ENCODE peak calls at places on chromosomes 6 and 20, in six cellular contexts. O is lower lobe of right lung, M is dorsolateral prefrontal cortex, B is A549, S is fibroblast of lung, V is body of pancreas. W is an unnamed sample.
A peak's percentile ranks its signal among the peaks of the same experiment; 100 is the strongest.

GRCh38 chr6:71080793-71081192 is 123.9 kb upstream of the B3GAT2 start:
- DNase-seq in O (no peak), M (no peak), B (no peak), S (peak; percentile 57), V (no peak), W (no peak)

GRCh38 chr20:1822564-1823420 is 72.4 kb upstream of the SIRPA start:
- DNase-seq in O (no peak), M (no peak), B (no peak), S (peak; percentile 68), V (no peak), W (no peak)

GRCh38 chr6:44002071-44002590 is 125.1 kb downstream of the MRPL14 start:
- DNase-seq in O (peak; percentile 57), M (no peak), B (no peak), S (no peak), V (peak; percentile 75), W (no peak)

GRCh38 chr6:129671442-129672344 is 38.3 kb downstream of the ARHGAP18 start:
- DNase-seq in O (peak; percentile 80), M (no peak), B (no peak), S (no peak), V (no peak), W (peak; percentile 10)

GRCh38 chr6:137767465-137767864 is 99.6 kb upstream of the TNFAIP3 start:
- DNase-seq in O (no peak), M (no peak), B (no peak), S (no peak), V (no peak), W (no peak)

GRCh38 chr6:90468080-90468479 is 118.8 kb downstream of the MAP3K7 start:
- DNase-seq in O (no peak), M (no peak), B (no peak), S (peak; percentile 83), V (no peak), W (no peak)

GRCh38 chr20:40945754-40946451 is 82.7 kb upstream of the TOP1 start:
- DNase-seq in O (no peak), M (peak; percentile 28), B (peak; percentile 40), S (peak; percentile 52), V (peak; percentile 32), W (no peak)

GRCh38 chr20:6919792-6920468 is 152.4 kb downstream of the BMP2 start:
- DNase-seq in O (no peak), M (no peak), B (no peak), S (no peak), V (no peak), W (no peak)

GRCh38 chr6:136791296-136792065 is 796 bp downstream of the MAP3K5 start:
- DNase-seq in O (peak; percentile 84), M (peak; percentile 61), B (peak; percentile 7), S (peak; percentile 59), V (peak; percentile 85), W (peak; percentile 43)

GRCh38 chr20:61023612-61024011 is 228.4 kb upstream of the CDH4 start:
- DNase-seq in O (no peak), M (no peak), B (no peak), S (no peak), V (no peak), W (no peak)

GRCh38 chr6:14085176-14085787 is 32.3 kb upstream of the CD83 start:
- DNase-seq in O (no peak), M (no peak), B (no peak), S (no peak), V (no peak), W (no peak)

GRCh38 chr6:22668307-22668706 is 98.9 kb downstream of the HDGFL1 start:
- DNase-seq in O (no peak), M (no peak), B (no peak), S (peak; percentile 86), V (no peak), W (no peak)

GRCh38 chr20:37364013-37364926 is 18.3 kb downstream of the SRC start:
- DNase-seq in O (peak; percentile 37), M (no peak), B (no peak), S (no peak), V (no peak), W (no peak)

GRCh38 chr20:6886065-6886729 is 118.7 kb downstream of the BMP2 start:
- DNase-seq in O (no peak), M (no peak), B (no peak), S (no peak), V (no peak), W (no peak)

GRCh38 chr20:62050166-62051120 is 15.2 kb downstream of the TAF4 start:
- DNase-seq in O (peak; percentile 17), M (no peak), B (no peak), S (no peak), V (no peak), W (no peak)

GRCh38 chr6:166866839-166867637 is 89.3 kb downstream of the RNASET2 start:
- DNase-seq in O (no peak), M (no peak), B (no peak), S (no peak), V (no peak), W (no peak)

GRCh38 chr6:27592481-27593199 is 119.7 kb upstream of the ZNF184 start:
- DNase-seq in O (no peak), M (no peak), B (peak; percentile 73), S (peak; percentile 89), V (no peak), W (no peak)

GRCh38 chr6:126268087-126268486 is 71.8 kb upstream of the CENPW start:
- DNase-seq in O (no peak), M (no peak), B (no peak), S (peak; percentile 4), V (no peak), W (no peak)

GRCh38 chr6:6730831-6731230 is 142.3 kb downstream of the LY86 start:
- DNase-seq in O (no peak), M (no peak), B (no peak), S (peak; percentile 93), V (no peak), W (no peak)

GRCh38 chr6:11618533-11618932 is 81.0 kb downstream of the TMEM170B start:
- DNase-seq in O (no peak), M (no peak), B (peak; percentile 13), S (peak; percentile 35), V (no peak), W (no peak)

GRCh38 chr6:151325075-151326050 is 66.0 kb downstream of the ZBTB2 start:
- DNase-seq in O (peak; percentile 72), M (peak; percentile 59), B (peak; percentile 44), S (peak; percentile 71), V (peak; percentile 69), W (no peak)

GRCh38 chr6:166584046-166584679 is 2.3 kb downstream of the RAMACL start:
- DNase-seq in O (no peak), M (no peak), B (no peak), S (no peak), V (no peak), W (no peak)

GRCh38 chr6:1087112-1087843 is 224.6 kb upstream of the FOXQ1 start:
- DNase-seq in O (no peak), M (no peak), B (no peak), S (no peak), V (peak; percentile 69), W (no peak)

GRCh38 chr20:53606364-53606985 is 12.8 kb upstream of the ZNF217 start:
- DNase-seq in O (no peak), M (no peak), B (no peak), S (peak; percentile 84), V (no peak), W (no peak)

GRCh38 chr20:6057704-6058103 is 3.8 kb upstream of the LRRN4 start:
- DNase-seq in O (no peak), M (no peak), B (no peak), S (no peak), V (no peak), W (no peak)

GRCh38 chr6:33628401-33628964 is 7.4 kb downstream of the ITPR3 start:
- DNase-seq in O (no peak), M (no peak), B (no peak), S (no peak), V (peak; percentile 19), W (no peak)

DNA sequence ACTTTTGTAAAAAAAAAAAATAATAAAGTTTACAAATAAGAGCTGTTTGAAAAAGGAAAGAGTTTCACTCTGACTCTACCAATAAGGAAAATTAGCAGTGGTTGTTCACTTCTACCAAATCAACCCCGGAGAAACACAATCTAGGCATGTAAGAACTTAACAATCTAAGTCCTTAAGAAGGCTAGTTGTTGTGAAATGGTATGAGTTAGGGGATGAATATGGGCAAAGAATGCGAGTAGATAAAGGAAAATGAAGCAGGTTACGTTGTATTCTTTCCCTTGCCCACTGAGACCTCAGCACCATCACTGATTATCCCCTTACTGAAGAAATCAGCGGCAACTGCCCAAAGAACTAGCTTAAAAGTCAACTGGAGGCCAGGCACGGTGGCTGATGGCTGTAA is 15.4 kb downstream of the MOCS1 start:
- DNase-seq in O (no peak), M (no peak), B (no peak), S (no peak), V (no peak), W (no peak)
- TF ChIP-seq CTCF in O (no peak), M (no peak), B (no peak), S (no peak), V (no peak), W (no peak)

DNA sequence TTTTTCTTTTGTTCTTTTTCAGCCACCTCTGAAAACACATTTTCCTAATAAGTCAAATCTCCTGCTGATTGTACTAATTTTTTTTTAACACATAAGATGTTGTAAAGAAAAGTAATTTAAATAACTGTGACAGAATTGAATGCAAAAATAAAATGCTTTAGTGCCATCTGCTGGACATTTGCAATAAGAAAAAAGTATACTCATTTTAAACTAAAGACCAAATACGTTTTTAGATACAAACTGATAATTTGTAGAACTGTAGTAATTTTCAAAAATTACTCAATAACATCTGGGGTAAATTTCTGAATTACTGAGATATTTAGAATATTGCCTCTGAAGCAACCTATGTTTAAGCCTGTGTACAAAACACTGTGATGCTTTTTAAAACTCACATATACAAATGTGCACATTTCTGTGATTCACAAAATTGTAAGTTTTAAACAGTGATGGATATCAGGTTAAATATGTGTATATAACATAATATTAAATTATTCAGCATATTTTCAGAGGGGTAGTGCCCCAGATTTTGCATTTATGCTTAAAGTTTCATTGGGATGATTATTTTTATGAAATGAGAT is 198.7 kb downstream of the RIMS1 start:
- DNase-seq in O (no peak), M (no peak), B (no peak), S (peak; percentile 6), V (no peak), W (no peak)
- H3K27ac ChIP-seq in O (no peak overlapping the region), M (no peak overlapping the region), B (no peak overlapping the region), S (no peak overlapping the region), V (no peak overlapping the region), W (no peak overlapping the region)

GRCh38 chr6:85677243-85677956 is 34.7 kb upstream of the SYNCRIP start:
- DNase-seq in O (no peak), M (no peak), B (no peak), S (no peak), V (no peak), W (no peak)
- TF ChIP-seq CTCF in O (peak; percentile 20), M (peak; percentile 41), B (peak; percentile 15), S (no peak), V (peak; percentile 36), W (peak; percentile 39)

DNA sequence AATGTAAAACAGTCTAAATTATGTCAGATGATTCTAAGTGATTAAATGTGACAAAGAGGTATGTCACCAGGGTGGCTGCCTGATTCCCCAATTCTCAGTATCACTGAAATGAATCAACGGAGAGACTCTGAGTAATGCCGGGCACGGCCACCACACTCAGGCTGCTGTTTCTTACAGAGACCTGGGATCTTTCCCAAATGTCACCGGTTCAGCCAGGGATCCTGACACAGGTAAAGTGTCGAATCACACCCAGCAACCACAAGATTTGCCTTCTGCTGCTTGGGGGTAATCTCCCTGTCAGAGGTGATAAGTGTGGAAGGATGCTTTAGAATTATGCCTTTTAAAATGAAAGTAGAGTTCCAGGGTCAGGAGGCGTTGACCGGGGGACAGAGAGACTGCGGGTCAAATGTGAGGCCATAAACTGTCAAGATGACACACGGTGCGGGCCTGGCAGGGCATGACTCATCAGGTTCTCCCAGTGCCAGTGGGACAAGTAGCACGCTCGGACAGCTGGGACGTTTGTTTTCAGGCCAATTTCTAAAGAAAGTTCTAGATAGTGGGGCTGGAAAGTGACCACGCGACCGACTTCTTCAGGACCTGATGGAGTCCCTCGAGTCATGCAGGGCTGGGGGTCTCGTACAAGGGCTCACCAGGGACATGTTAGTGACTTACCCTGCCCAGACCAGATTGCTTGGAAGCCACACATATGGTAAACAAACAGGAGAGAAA is 48.9 kb downstream of the PRDM1 start:
- DNase-seq in O (no peak), M (no peak), B (peak; percentile 27), S (peak; percentile 61), V (no peak), W (no peak)
- H3K27ac ChIP-seq in O (no peak overlapping the region), M (no peak overlapping the region), B (peak overlapping the region; percentile 41), S (no peak overlapping the region), V (no peak overlapping the region), W (no peak overlapping the region)